ENCODE peak calls at places on chromosomes 4 and X, in six cellular contexts. P is skeletal muscle cell; Q is GM12865; J is left cardiac atrium; F is effector CD4-positive, alpha-beta T cell; A is hippocampal formation. V is an unnamed sample.
A peak's percentile ranks its signal among the peaks of the same experiment; 100 is the strongest.

GRCh38 chr4:102430511-102430910 is 70.6 kb upstream of the NFKB1 start:
- DNase-seq in P (no peak), Q (no peak), J (no peak), F (no peak), A (peak; percentile 39), V (no peak)

GRCh38 chr4:177802665-177803064 is 360.4 kb upstream of the AGA start:
- DNase-seq in P (no peak), Q (no peak), J (no peak), F (no peak), A (no peak), V (no peak)

GRCh38 chr4:5553801-5554200 is 154.6 kb downstream of the EVC2 start:
- DNase-seq in P (no peak), Q (no peak), J (no peak), F (no peak), A (no peak), V (no peak)

GRCh38 chr4:89820005-89820404 is 17.0 kb downstream of the SNCA start:
- DNase-seq in P (no peak), Q (no peak), J (no peak), F (no peak), A (no peak), V (no peak)

GRCh38 chr4:80990851-80991250 is 39.7 kb upstream of the BMP3 start:
- DNase-seq in P (no peak), Q (peak; percentile 3), J (no peak), F (no peak), A (no peak), V (no peak)

GRCh38 chr4:184534511-184535391 is 60.4 kb upstream of the IRF2 start:
- DNase-seq in P (no peak), Q (peak; percentile 86), J (no peak), F (no peak), A (no peak), V (no peak)

GRCh38 chrX:50889582-50889981 is 21.0 kb upstream of the BMP15 start:
- DNase-seq in P (no peak), Q (no peak), J (no peak), F (no peak), A (no peak), V (no peak)

GRCh38 chrX:110315541-110315940 is 2.3 kb downstream of the AMMECR1 start:
- DNase-seq in P (no peak), Q (peak; percentile 52), J (no peak), F (no peak), A (no peak), V (no peak)

GRCh38 chr4:3342182-3342854 is 49.5 kb downstream of the RGS12 start:
- DNase-seq in P (peak; percentile 47), Q (no peak), J (no peak), F (no peak), A (no peak), V (no peak)

GRCh38 chrX:134172588-134173259 is 64.3 kb upstream of the CCDC160 start:
- DNase-seq in P (no peak), Q (no peak), J (peak; percentile 37), F (no peak), A (peak; percentile 17), V (peak; percentile 66)

GRCh38 chr4:137283737-137284136 is 248.6 kb downstream of the PCDH18 start:
- DNase-seq in P (peak; percentile 12), Q (no peak), J (no peak), F (no peak), A (no peak), V (no peak)

GRCh38 chrX:103792916-103793540 is 16.4 kb downstream of the PLP1 start:
- DNase-seq in P (peak; percentile 43), Q (no peak), J (no peak), F (no peak), A (no peak), V (no peak)

GRCh38 chr4:153474251-153474650 is 8.1 kb downstream of the TMEM131L start:
- DNase-seq in P (no peak), Q (no peak), J (no peak), F (no peak), A (no peak), V (no peak)

GRCh38 chrX:137424679-137425078 is 141.2 kb upstream of the ZIC3 start:
- DNase-seq in P (no peak), Q (no peak), J (no peak), F (no peak), A (no peak), V (no peak)

GRCh38 chr4:43481526-43481925 is 589.0 kb downstream of the GRXCR1 start:
- DNase-seq in P (no peak), Q (no peak), J (no peak), F (no peak), A (no peak), V (no peak)

GRCh38 chr4:185809517-185810071 is 2.4 kb downstream of the SORBS2 start:
- DNase-seq in P (no peak), Q (no peak), J (no peak), F (no peak), A (no peak), V (no peak)

GRCh38 chr4:150570862-150571261 is 11.1 kb upstream of the MAB21L2 start:
- DNase-seq in P (no peak), Q (no peak), J (no peak), F (no peak), A (no peak), V (no peak)

GRCh38 chr4:93370256-93370655 is 458.3 kb upstream of the ATOH1 start:
- DNase-seq in P (no peak), Q (no peak), J (no peak), F (no peak), A (no peak), V (no peak)

GRCh38 chrX:118730500-118731247 is 3.3 kb downstream of the IL13RA1 start:
- DNase-seq in P (peak; percentile 64), Q (no peak), J (no peak), F (no peak), A (no peak), V (no peak)

GRCh38 chrX:74902806-74903205 is 22.4 kb downstream of the NEXMIF start:
- DNase-seq in P (no peak), Q (no peak), J (no peak), F (no peak), A (no peak), V (no peak)

GRCh38 chr4:140049924-140050681 is 103.9 kb downstream of the MAML3 start:
- DNase-seq in P (no peak), Q (peak; percentile 26), J (no peak), F (no peak), A (no peak), V (no peak)

GRCh38 chrX:104136241-104137019 is 20.4 kb downstream of the SLC25A53 start:
- DNase-seq in P (peak; percentile 63), Q (peak; percentile 82), J (peak; percentile 68), F (peak; percentile 56), A (peak; percentile 87), V (peak; percentile 51)

V was measured in right cardiac atrium.